ENCODE peak calls at places on chromosomes 2 and 18, in nine cellular contexts. X, L, A, Z, V, Y, O, T and U are unnamed samples.

GRCh38 chr2:233503947-233504637 is 62.5 kb downstream of the USP40 start:
- DNase-seq in X (no peak), L (no peak), A (no peak), Z (no peak), V (no peak), Y (no peak), O (no peak), T (no peak), U (no peak)

GRCh38 chr18:68922392-68922791 is 124.5 kb downstream of the CCDC102B start:
- DNase-seq in X (no peak), L (no peak), A (no peak), Z (no peak), V (no peak), Y (no peak), O (no peak), T (no peak), U (no peak)

GRCh38 chr18:77146249-77147080 is 13.9 kb upstream of the MBP start:
- DNase-seq in X (no peak), L (no peak), A (no peak), Z (no peak), V (no peak), Y (no peak), O (no peak), T (no peak), U (no peak)

GRCh38 chr2:26900831-26901321 is 52.9 kb downstream of the DPYSL5 start:
- DNase-seq in X (no peak), L (no peak), A (no peak), Z (no peak), V (no peak), Y (no peak), O (no peak), T (no peak), U (no peak)

GRCh38 chr2:74399785-74400184 is 19.7 kb upstream of the DCTN1 start:
- DNase-seq in X (no peak), L (no peak), A (no peak), Z (no peak), V (peak), Y (no peak), O (no peak), T (no peak), U (no peak)

GRCh38 chr2:83516503-83516902 is 942.6 kb downstream of the SUCLG1 start:
- DNase-seq in X (no peak), L (no peak), A (no peak), Z (no peak), V (no peak), Y (no peak), O (no peak), T (no peak), U (no peak)

GRCh38 chr2:191625016-191625415 is 52.9 kb upstream of the NABP1 start:
- DNase-seq in X (peak), L (no peak), A (no peak), Z (no peak), V (peak), Y (no peak), O (no peak), T (peak), U (no peak)

GRCh38 chr18:74501386-74501785 is 5.2 kb downstream of the CNDP2 start:
- DNase-seq in X (no peak), L (no peak), A (no peak), Z (no peak), V (no peak), Y (no peak), O (no peak), T (no peak), U (no peak)

GRCh38 chr2:86201951-86202692 is 2.9 kb downstream of the MRPL35 start:
- DNase-seq in X (no peak), L (no peak), A (no peak), Z (no peak), V (no peak), Y (no peak), O (no peak), T (no peak), U (no peak)

GRCh38 chr18:50469380-50469781 is 90.5 kb upstream of the MAPK4 start:
- DNase-seq in X (no peak), L (no peak), A (no peak), Z (no peak), V (no peak), Y (no peak), O (no peak), T (no peak), U (no peak)

GRCh38 chr2:124308319-124309062 is 283.4 kb downstream of the CNTNAP5 start:
- DNase-seq in X (no peak), L (no peak), A (no peak), Z (no peak), V (no peak), Y (no peak), O (no peak), T (no peak), U (no peak)

GRCh38 chr18:49175071-49175470 is 224.3 kb upstream of the SMAD7 start:
- DNase-seq in X (no peak), L (no peak), A (no peak), Z (no peak), V (no peak), Y (no peak), O (no peak), T (no peak), U (no peak)

GRCh38 chr2:46704593-46704992 is 211.0 kb downstream of the MCFD2 start:
- DNase-seq in X (no peak), L (no peak), A (no peak), Z (no peak), V (no peak), Y (no peak), O (no peak), T (no peak), U (no peak)

GRCh38 chr2:200687938-200688920 is 102.4 kb downstream of the AOX1 start:
- DNase-seq in X (no peak), L (no peak), A (no peak), Z (no peak), V (no peak), Y (no peak), O (no peak), T (no peak), U (no peak)

GRCh38 chr2:212727751-212728150 is 189.1 kb upstream of the ERBB4 start:
- DNase-seq in X (no peak), L (no peak), A (no peak), Z (no peak), V (no peak), Y (no peak), O (no peak), T (no peak), U (peak)

GRCh38 chr18:48106976-48107781 is 176.7 kb upstream of the SMAD2 start:
- DNase-seq in X (no peak), L (no peak), A (no peak), Z (no peak), V (no peak), Y (no peak), O (no peak), T (no peak), U (no peak)